ENCODE peak calls at places on chromosome 20, in nine cellular contexts. One of them, this sample, is unnamed.
A peak's percentile ranks its signal among the peaks of the same experiment; 100 is the strongest.

GRCh38 chr20:49450281-49450707 is 32.2 kb downstream of the KCNB1 start:
- DNase-seq in HFF-Myc: no peak
- DNase-seq in WERI-Rb-1: no peak
- DNase-seq in cardiac fibroblast: no peak
- DNase-seq in osteoblast: no peak
- DNase-seq in endothelial cell: no peak
- DNase-seq in coronary artery: no peak
- DNase-seq in body of pancreas: no peak
- DNase-seq in pancreas: no peak
- DNase-seq in this sample: no peak

GRCh38 chr20:438581-439469 is 23.5 kb downstream of the TBC1D20 start:
- DNase-seq in HFF-Myc: no peak
- DNase-seq in WERI-Rb-1: no peak
- DNase-seq in cardiac fibroblast: no peak
- DNase-seq in osteoblast: no peak
- DNase-seq in endothelial cell: no peak
- DNase-seq in coronary artery: no peak
- DNase-seq in body of pancreas: no peak
- DNase-seq in pancreas: no peak
- DNase-seq in this sample: no peak

GRCh38 chr20:43755390-43755789 is 28.6 kb upstream of the GTSF1L start:
- DNase-seq in HFF-Myc: no peak
- DNase-seq in WERI-Rb-1: no peak
- DNase-seq in cardiac fibroblast: peak; percentile 79
- DNase-seq in osteoblast: no peak
- DNase-seq in endothelial cell: no peak
- DNase-seq in coronary artery: no peak
- DNase-seq in body of pancreas: no peak
- DNase-seq in pancreas: no peak
- DNase-seq in this sample: no peak

GRCh38 chr20:4135385-4136077 is 120.2 kb upstream of the RNF24 start:
- DNase-seq in HFF-Myc: peak; percentile 94
- DNase-seq in WERI-Rb-1: no peak
- DNase-seq in cardiac fibroblast: peak; percentile 99
- DNase-seq in osteoblast: peak; percentile 98
- DNase-seq in endothelial cell: no peak
- DNase-seq in coronary artery: no peak
- DNase-seq in body of pancreas: peak; percentile 77
- DNase-seq in pancreas: peak; percentile 44
- DNase-seq in this sample: no peak

GRCh38 chr20:19786311-19786710 is 28.3 kb downstream of the RIN2 start:
- DNase-seq in HFF-Myc: peak; percentile 79
- DNase-seq in WERI-Rb-1: no peak
- DNase-seq in cardiac fibroblast: peak; percentile 96
- DNase-seq in osteoblast: no peak
- DNase-seq in endothelial cell: no peak
- DNase-seq in coronary artery: no peak
- DNase-seq in body of pancreas: no peak
- DNase-seq in pancreas: no peak
- DNase-seq in this sample: peak; percentile 71

GRCh38 chr20:8079976-8080375 is 52.1 kb upstream of the PLCB1 start:
- DNase-seq in HFF-Myc: no peak
- DNase-seq in WERI-Rb-1: no peak
- DNase-seq in cardiac fibroblast: no peak
- DNase-seq in osteoblast: no peak
- DNase-seq in endothelial cell: no peak
- DNase-seq in coronary artery: no peak
- DNase-seq in body of pancreas: no peak
- DNase-seq in pancreas: no peak
- DNase-seq in this sample: no peak

GRCh38 chr20:46128310-46129151 is 10.4 kb downstream of the CD40 start:
- DNase-seq in HFF-Myc: no peak
- DNase-seq in WERI-Rb-1: peak; percentile 85
- DNase-seq in cardiac fibroblast: peak; percentile 16
- DNase-seq in osteoblast: peak; percentile 78
- DNase-seq in endothelial cell: peak; percentile 63
- DNase-seq in coronary artery: no peak
- DNase-seq in body of pancreas: no peak
- DNase-seq in pancreas: no peak
- DNase-seq in this sample: peak; percentile 76

GRCh38 chr20:50325215-50325614 is 134.6 kb downstream of the CEBPB start:
- DNase-seq in HFF-Myc: no peak
- DNase-seq in WERI-Rb-1: no peak
- DNase-seq in cardiac fibroblast: no peak
- DNase-seq in osteoblast: no peak
- DNase-seq in endothelial cell: no peak
- DNase-seq in coronary artery: peak; percentile 60
- DNase-seq in body of pancreas: no peak
- DNase-seq in pancreas: no peak
- DNase-seq in this sample: no peak

GRCh38 chr20:14355791-14356190 is 18.4 kb upstream of the FLRT3 start:
- DNase-seq in HFF-Myc: no peak
- DNase-seq in WERI-Rb-1: no peak
- DNase-seq in cardiac fibroblast: no peak
- DNase-seq in osteoblast: no peak
- DNase-seq in endothelial cell: no peak
- DNase-seq in coronary artery: no peak
- DNase-seq in body of pancreas: no peak
- DNase-seq in pancreas: no peak
- DNase-seq in this sample: no peak

GRCh38 chr20:57221916-57222630 is 44.4 kb downstream of the BMP7 start:
- DNase-seq in HFF-Myc: no peak
- DNase-seq in WERI-Rb-1: no peak
- DNase-seq in cardiac fibroblast: no peak
- DNase-seq in osteoblast: peak; percentile 52
- DNase-seq in endothelial cell: no peak
- DNase-seq in coronary artery: no peak
- DNase-seq in body of pancreas: no peak
- DNase-seq in pancreas: no peak
- DNase-seq in this sample: no peak

GRCh38 chr20:57224641-57225138 is 41.8 kb downstream of the BMP7 start:
- DNase-seq in HFF-Myc: no peak
- DNase-seq in WERI-Rb-1: peak; percentile 93
- DNase-seq in cardiac fibroblast: no peak
- DNase-seq in osteoblast: peak; percentile 50
- DNase-seq in endothelial cell: no peak
- DNase-seq in coronary artery: no peak
- DNase-seq in body of pancreas: no peak
- DNase-seq in pancreas: no peak
- DNase-seq in this sample: peak; percentile 67

GRCh38 chr20:57225197-57225733 is 41.2 kb downstream of the BMP7 start:
- DNase-seq in HFF-Myc: no peak
- DNase-seq in WERI-Rb-1: no peak
- DNase-seq in cardiac fibroblast: no peak
- DNase-seq in osteoblast: peak; percentile 66
- DNase-seq in endothelial cell: no peak
- DNase-seq in coronary artery: no peak
- DNase-seq in body of pancreas: no peak
- DNase-seq in pancreas: no peak
- DNase-seq in this sample: no peak

GRCh38 chr20:57222631-57222950 is 43.9 kb downstream of the BMP7 start:
- DNase-seq in HFF-Myc: no peak
- DNase-seq in WERI-Rb-1: no peak
- DNase-seq in cardiac fibroblast: no peak
- DNase-seq in osteoblast: no peak
- DNase-seq in endothelial cell: no peak
- DNase-seq in coronary artery: no peak
- DNase-seq in body of pancreas: no peak
- DNase-seq in pancreas: no peak
- DNase-seq in this sample: no peak

GRCh38 chr20:57223648-57224489 is 42.6 kb downstream of the BMP7 start:
- DNase-seq in HFF-Myc: no peak
- DNase-seq in WERI-Rb-1: no peak
- DNase-seq in cardiac fibroblast: no peak
- DNase-seq in osteoblast: peak; percentile 50
- DNase-seq in endothelial cell: no peak
- DNase-seq in coronary artery: no peak
- DNase-seq in body of pancreas: no peak
- DNase-seq in pancreas: no peak
- DNase-seq in this sample: no peak
- TF ChIP-seq CTCF in HFF-Myc: peak; percentile 27
- TF ChIP-seq CTCF in WERI-Rb-1: peak; percentile 53
- TF ChIP-seq CTCF in cardiac fibroblast: no peak
- TF ChIP-seq CTCF in osteoblast: no peak
- TF ChIP-seq CTCF in endothelial cell: no peak
- TF ChIP-seq CTCF in coronary artery: no peak
- TF ChIP-seq CTCF in body of pancreas: no peak
- TF ChIP-seq CTCF in pancreas: no peak
- TF ChIP-seq CTCF in this sample: no peak

GRCh38 chr20:62968378-62969178 is 16.1 kb downstream of the SLC17A9 start:
- DNase-seq in HFF-Myc: no peak
- DNase-seq in WERI-Rb-1: no peak
- DNase-seq in cardiac fibroblast: no peak
- DNase-seq in osteoblast: no peak
- DNase-seq in endothelial cell: no peak
- DNase-seq in coronary artery: no peak
- DNase-seq in body of pancreas: no peak
- DNase-seq in pancreas: no peak
- DNase-seq in this sample: no peak

GRCh38 chr20:62970307-62971210 is 18.1 kb downstream of the SLC17A9 start:
- DNase-seq in HFF-Myc: no peak
- DNase-seq in WERI-Rb-1: no peak
- DNase-seq in cardiac fibroblast: no peak
- DNase-seq in osteoblast: no peak
- DNase-seq in endothelial cell: no peak
- DNase-seq in coronary artery: no peak
- DNase-seq in body of pancreas: no peak
- DNase-seq in pancreas: no peak
- DNase-seq in this sample: no peak

GRCh38 chr20:62971211-62971949 is 18.9 kb downstream of the SLC17A9 start:
- DNase-seq in HFF-Myc: no peak
- DNase-seq in WERI-Rb-1: no peak
- DNase-seq in cardiac fibroblast: no peak
- DNase-seq in osteoblast: no peak
- DNase-seq in endothelial cell: no peak
- DNase-seq in coronary artery: no peak
- DNase-seq in body of pancreas: no peak
- DNase-seq in pancreas: no peak
- DNase-seq in this sample: no peak

GRCh38 chr20:62969179-62969760 is 16.8 kb downstream of the SLC17A9 start:
- DNase-seq in HFF-Myc: no peak
- DNase-seq in WERI-Rb-1: no peak
- DNase-seq in cardiac fibroblast: no peak
- DNase-seq in osteoblast: no peak
- DNase-seq in endothelial cell: no peak
- DNase-seq in coronary artery: no peak
- DNase-seq in body of pancreas: no peak
- DNase-seq in pancreas: no peak
- DNase-seq in this sample: no peak

GRCh38 chr20:62969939-62970306 is 17.4 kb downstream of the SLC17A9 start:
- DNase-seq in HFF-Myc: no peak
- DNase-seq in WERI-Rb-1: no peak
- DNase-seq in cardiac fibroblast: no peak
- DNase-seq in osteoblast: no peak
- DNase-seq in endothelial cell: no peak
- DNase-seq in coronary artery: no peak
- DNase-seq in body of pancreas: no peak
- DNase-seq in pancreas: no peak
- DNase-seq in this sample: no peak
- TF ChIP-seq CTCF in HFF-Myc: no peak
- TF ChIP-seq CTCF in WERI-Rb-1: no peak
- TF ChIP-seq CTCF in cardiac fibroblast: no peak
- TF ChIP-seq CTCF in osteoblast: no peak
- TF ChIP-seq CTCF in endothelial cell: no peak
- TF ChIP-seq CTCF in coronary artery: no peak
- TF ChIP-seq CTCF in body of pancreas: no peak
- TF ChIP-seq CTCF in pancreas: no peak
- TF ChIP-seq CTCF in this sample: no peak

DNA sequence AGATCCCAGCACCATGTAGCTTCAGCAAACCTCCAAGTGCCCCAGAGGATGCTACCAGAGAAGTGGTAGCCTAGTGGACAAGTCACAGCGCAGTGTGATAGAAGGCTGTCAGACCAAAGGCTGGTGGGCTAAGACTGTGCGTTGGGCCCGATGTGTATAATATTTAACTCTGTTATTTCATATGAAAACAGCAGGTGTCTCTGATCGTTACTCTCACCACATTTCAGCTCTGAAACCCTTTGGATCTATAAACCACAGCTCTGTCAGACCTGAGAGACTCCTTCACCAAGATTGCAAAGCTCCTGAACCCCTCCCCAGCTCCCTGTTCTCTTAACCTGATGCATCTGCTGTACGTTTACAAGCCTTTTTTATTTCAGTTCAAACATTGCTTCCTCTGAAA is 43.8 kb downstream of the ISM1 start:
- DNase-seq in HFF-Myc: no peak
- DNase-seq in WERI-Rb-1: no peak
- DNase-seq in cardiac fibroblast: no peak
- DNase-seq in osteoblast: no peak
- DNase-seq in endothelial cell: no peak
- DNase-seq in coronary artery: no peak
- DNase-seq in body of pancreas: no peak
- DNase-seq in pancreas: no peak
- DNase-seq in this sample: no peak
- TF ChIP-seq CTCF in HFF-Myc: no peak
- TF ChIP-seq CTCF in WERI-Rb-1: no peak
- TF ChIP-seq CTCF in cardiac fibroblast: no peak
- TF ChIP-seq CTCF in osteoblast: no peak
- TF ChIP-seq CTCF in endothelial cell: no peak
- TF ChIP-seq CTCF in coronary artery: no peak
- TF ChIP-seq CTCF in body of pancreas: no peak
- TF ChIP-seq CTCF in pancreas: no peak
- TF ChIP-seq CTCF in this sample: no peak

GRCh38 chr20:60977896-60978295 is 274.2 kb upstream of the CDH4 start:
- DNase-seq in HFF-Myc: no peak
- DNase-seq in WERI-Rb-1: no peak
- DNase-seq in cardiac fibroblast: no peak
- DNase-seq in osteoblast: no peak
- DNase-seq in endothelial cell: no peak
- DNase-seq in coronary artery: peak; percentile 17
- DNase-seq in body of pancreas: no peak
- DNase-seq in pancreas: no peak
- DNase-seq in this sample: no peak

GRCh38 chr20:60974022-60974421 is 278.0 kb upstream of the CDH4 start:
- DNase-seq in HFF-Myc: no peak
- DNase-seq in WERI-Rb-1: no peak
- DNase-seq in cardiac fibroblast: no peak
- DNase-seq in osteoblast: no peak
- DNase-seq in endothelial cell: no peak
- DNase-seq in coronary artery: peak; percentile 46
- DNase-seq in body of pancreas: no peak
- DNase-seq in pancreas: no peak
- DNase-seq in this sample: no peak

GRCh38 chr20:60976139-60976538 is 275.9 kb upstream of the CDH4 start:
- DNase-seq in HFF-Myc: no peak
- DNase-seq in WERI-Rb-1: no peak
- DNase-seq in cardiac fibroblast: no peak
- DNase-seq in osteoblast: no peak
- DNase-seq in endothelial cell: no peak
- DNase-seq in coronary artery: peak; percentile 35
- DNase-seq in body of pancreas: no peak
- DNase-seq in pancreas: no peak
- DNase-seq in this sample: no peak

DNA sequence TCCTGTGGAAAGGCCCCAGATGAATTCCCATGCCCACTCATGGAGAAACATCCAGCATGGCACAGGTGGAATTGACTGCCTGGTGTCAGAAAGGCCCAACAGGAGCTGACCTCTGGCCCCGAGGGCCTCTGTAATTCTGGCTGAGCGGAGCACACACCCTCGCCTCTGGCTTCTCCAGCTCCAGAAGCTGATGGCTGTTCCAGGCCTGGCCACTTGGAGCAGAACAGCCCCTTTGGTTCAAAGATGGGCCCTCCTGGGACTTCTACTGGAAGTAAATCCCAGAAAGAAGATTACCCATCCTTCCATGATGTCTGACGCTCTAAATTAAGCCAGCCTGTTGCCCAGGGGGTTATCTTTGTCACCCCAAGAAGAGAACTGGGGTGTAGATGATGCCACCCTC is 275.1 kb upstream of the CDH4 start:
- DNase-seq in HFF-Myc: no peak
- DNase-seq in WERI-Rb-1: no peak
- DNase-seq in cardiac fibroblast: no peak
- DNase-seq in osteoblast: no peak
- DNase-seq in endothelial cell: no peak
- DNase-seq in coronary artery: no peak
- DNase-seq in body of pancreas: no peak
- DNase-seq in pancreas: no peak
- DNase-seq in this sample: no peak
- TF ChIP-seq CTCF in HFF-Myc: no peak
- TF ChIP-seq CTCF in WERI-Rb-1: no peak
- TF ChIP-seq CTCF in cardiac fibroblast: no peak
- TF ChIP-seq CTCF in osteoblast: no peak
- TF ChIP-seq CTCF in endothelial cell: no peak
- TF ChIP-seq CTCF in coronary artery: no peak
- TF ChIP-seq CTCF in body of pancreas: no peak
- TF ChIP-seq CTCF in pancreas: no peak
- TF ChIP-seq CTCF in this sample: no peak

This sample was measured in glutamatergic neuron.